ENCODE peak calls at places on chromosomes 6 and 20, in ten cellular contexts. One of them, this sample, is unnamed.

GRCh38 chr6:447381-448165 is 56.0 kb downstream of the IRF4 start:
- DNase-seq in GM12865: no peak
- DNase-seq in AG09319: no peak
- DNase-seq in activated CD4-positive, alpha-beta memory T cell treated with anti-CD3 and anti-CD28 coated beads for 36 hours: peak
- DNase-seq in IMR-90: no peak
- DNase-seq in HTR-8/SVneo: no peak
- DNase-seq in NAMALWA: no peak
- DNase-seq in NCI-H2081: no peak
- DNase-seq in NCI-H69: no peak
- DNase-seq in stimulated activated naive CD8-positive, alpha-beta T cell treated with anti-CD3 and anti-CD28 coated beads, Interleukin-15, amount 100 ng/mL, for 72 hours: peak
- DNase-seq in this sample: no peak

GRCh38 chr20:44946266-44946852 is 13.8 kb downstream of the TOMM34 start:
- DNase-seq in NCI-H69: no peak
- DNase-seq in IMR-90: peak
- DNase-seq in GM12865: no peak
- DNase-seq in AG09319: no peak
- DNase-seq in stimulated activated naive CD8-positive, alpha-beta T cell treated with anti-CD3 and anti-CD28 coated beads, Interleukin-15, amount 100 ng/mL, for 72 hours: no peak
- DNase-seq in NAMALWA: no peak
- DNase-seq in activated CD4-positive, alpha-beta memory T cell treated with anti-CD3 and anti-CD28 coated beads for 36 hours: no peak
- DNase-seq in HTR-8/SVneo: no peak
- DNase-seq in NCI-H2081: no peak
- DNase-seq in this sample: no peak

GRCh38 chr20:38270869-38271608 is 10.5 kb upstream of the KIAA1755 start:
- DNase-seq in HTR-8/SVneo: peak
- DNase-seq in IMR-90: peak
- DNase-seq in activated CD4-positive, alpha-beta memory T cell treated with anti-CD3 and anti-CD28 coated beads for 36 hours: no peak
- DNase-seq in NAMALWA: no peak
- DNase-seq in AG09319: peak
- DNase-seq in NCI-H69: no peak
- DNase-seq in stimulated activated naive CD8-positive, alpha-beta T cell treated with anti-CD3 and anti-CD28 coated beads, Interleukin-15, amount 100 ng/mL, for 72 hours: no peak
- DNase-seq in NCI-H2081: no peak
- DNase-seq in GM12865: no peak
- DNase-seq in this sample: peak

GRCh38 chr6:29674008-29674407 is 6.9 kb downstream of the ZFP57 start:
- DNase-seq in NCI-H2081: no peak
- DNase-seq in activated CD4-positive, alpha-beta memory T cell treated with anti-CD3 and anti-CD28 coated beads for 36 hours: no peak
- DNase-seq in GM12865: no peak
- DNase-seq in NCI-H69: no peak
- DNase-seq in NAMALWA: no peak
- DNase-seq in IMR-90: no peak
- DNase-seq in HTR-8/SVneo: no peak
- DNase-seq in stimulated activated naive CD8-positive, alpha-beta T cell treated with anti-CD3 and anti-CD28 coated beads, Interleukin-15, amount 100 ng/mL, for 72 hours: no peak
- DNase-seq in AG09319: no peak
- DNase-seq in this sample: no peak

GRCh38 chr6:52929321-52930164 is 20.0 kb upstream of the GSTA3 start:
- DNase-seq in IMR-90: peak
- DNase-seq in stimulated activated naive CD8-positive, alpha-beta T cell treated with anti-CD3 and anti-CD28 coated beads, Interleukin-15, amount 100 ng/mL, for 72 hours: no peak
- DNase-seq in HTR-8/SVneo: peak
- DNase-seq in activated CD4-positive, alpha-beta memory T cell treated with anti-CD3 and anti-CD28 coated beads for 36 hours: no peak
- DNase-seq in GM12865: no peak
- DNase-seq in NCI-H69: peak
- DNase-seq in NAMALWA: no peak
- DNase-seq in AG09319: no peak
- DNase-seq in NCI-H2081: no peak
- DNase-seq in this sample: peak

GRCh38 chr20:6381887-6382286 is 259.1 kb upstream of the FERMT1 start:
- DNase-seq in activated CD4-positive, alpha-beta memory T cell treated with anti-CD3 and anti-CD28 coated beads for 36 hours: no peak
- DNase-seq in NCI-H69: peak
- DNase-seq in NAMALWA: no peak
- DNase-seq in GM12865: no peak
- DNase-seq in AG09319: no peak
- DNase-seq in HTR-8/SVneo: no peak
- DNase-seq in NCI-H2081: no peak
- DNase-seq in IMR-90: peak
- DNase-seq in stimulated activated naive CD8-positive, alpha-beta T cell treated with anti-CD3 and anti-CD28 coated beads, Interleukin-15, amount 100 ng/mL, for 72 hours: no peak
- DNase-seq in this sample: no peak

GRCh38 chr20:821083-822065 is 12.1 kb upstream of the FAM110A start:
- DNase-seq in NCI-H69: no peak
- DNase-seq in activated CD4-positive, alpha-beta memory T cell treated with anti-CD3 and anti-CD28 coated beads for 36 hours: no peak
- DNase-seq in HTR-8/SVneo: no peak
- DNase-seq in stimulated activated naive CD8-positive, alpha-beta T cell treated with anti-CD3 and anti-CD28 coated beads, Interleukin-15, amount 100 ng/mL, for 72 hours: no peak
- DNase-seq in GM12865: no peak
- DNase-seq in AG09319: no peak
- DNase-seq in NAMALWA: no peak
- DNase-seq in NCI-H2081: no peak
- DNase-seq in IMR-90: no peak
- DNase-seq in this sample: peak

GRCh38 chr6:15449001-15449400 is 203.1 kb downstream of the JARID2 start:
- DNase-seq in HTR-8/SVneo: no peak
- DNase-seq in IMR-90: no peak
- DNase-seq in GM12865: no peak
- DNase-seq in AG09319: no peak
- DNase-seq in activated CD4-positive, alpha-beta memory T cell treated with anti-CD3 and anti-CD28 coated beads for 36 hours: no peak
- DNase-seq in stimulated activated naive CD8-positive, alpha-beta T cell treated with anti-CD3 and anti-CD28 coated beads, Interleukin-15, amount 100 ng/mL, for 72 hours: no peak
- DNase-seq in NCI-H69: no peak
- DNase-seq in NCI-H2081: no peak
- DNase-seq in NAMALWA: no peak
- DNase-seq in this sample: no peak

GRCh38 chr6:154993026-154993425 is 2.1 kb upstream of the TIAM2 start:
- DNase-seq in NAMALWA: no peak
- DNase-seq in NCI-H2081: no peak
- DNase-seq in IMR-90: no peak
- DNase-seq in activated CD4-positive, alpha-beta memory T cell treated with anti-CD3 and anti-CD28 coated beads for 36 hours: no peak
- DNase-seq in stimulated activated naive CD8-positive, alpha-beta T cell treated with anti-CD3 and anti-CD28 coated beads, Interleukin-15, amount 100 ng/mL, for 72 hours: no peak
- DNase-seq in AG09319: no peak
- DNase-seq in NCI-H69: no peak
- DNase-seq in GM12865: no peak
- DNase-seq in HTR-8/SVneo: no peak
- DNase-seq in this sample: no peak

GRCh38 chr20:62377615-62378085 is 9.3 kb upstream of the RPS21 start:
- DNase-seq in HTR-8/SVneo: no peak
- DNase-seq in IMR-90: no peak
- DNase-seq in NAMALWA: no peak
- DNase-seq in NCI-H2081: no peak
- DNase-seq in GM12865: no peak
- DNase-seq in activated CD4-positive, alpha-beta memory T cell treated with anti-CD3 and anti-CD28 coated beads for 36 hours: no peak
- DNase-seq in stimulated activated naive CD8-positive, alpha-beta T cell treated with anti-CD3 and anti-CD28 coated beads, Interleukin-15, amount 100 ng/mL, for 72 hours: no peak
- DNase-seq in NCI-H69: peak
- DNase-seq in AG09319: no peak
- DNase-seq in this sample: no peak

GRCh38 chr6:163419413-163420314 is 5.1 kb downstream of the QKI start:
- DNase-seq in activated CD4-positive, alpha-beta memory T cell treated with anti-CD3 and anti-CD28 coated beads for 36 hours: no peak
- DNase-seq in stimulated activated naive CD8-positive, alpha-beta T cell treated with anti-CD3 and anti-CD28 coated beads, Interleukin-15, amount 100 ng/mL, for 72 hours: no peak
- DNase-seq in NCI-H2081: no peak
- DNase-seq in GM12865: peak
- DNase-seq in NAMALWA: no peak
- DNase-seq in AG09319: peak
- DNase-seq in NCI-H69: no peak
- DNase-seq in HTR-8/SVneo: no peak
- DNase-seq in IMR-90: peak
- DNase-seq in this sample: no peak

GRCh38 chr6:100116409-100117194 is 122.6 kb upstream of the MCHR2 start:
- DNase-seq in IMR-90: peak
- DNase-seq in activated CD4-positive, alpha-beta memory T cell treated with anti-CD3 and anti-CD28 coated beads for 36 hours: peak
- DNase-seq in stimulated activated naive CD8-positive, alpha-beta T cell treated with anti-CD3 and anti-CD28 coated beads, Interleukin-15, amount 100 ng/mL, for 72 hours: peak
- DNase-seq in AG09319: peak
- DNase-seq in NAMALWA: peak
- DNase-seq in GM12865: peak
- DNase-seq in HTR-8/SVneo: peak
- DNase-seq in NCI-H2081: peak
- DNase-seq in NCI-H69: peak
- DNase-seq in this sample: no peak

GRCh38 chr6:12993283-12993898 is 276.8 kb downstream of the PHACTR1 start:
- DNase-seq in GM12865: no peak
- DNase-seq in NCI-H2081: no peak
- DNase-seq in stimulated activated naive CD8-positive, alpha-beta T cell treated with anti-CD3 and anti-CD28 coated beads, Interleukin-15, amount 100 ng/mL, for 72 hours: no peak
- DNase-seq in IMR-90: no peak
- DNase-seq in NCI-H69: no peak
- DNase-seq in HTR-8/SVneo: no peak
- DNase-seq in activated CD4-positive, alpha-beta memory T cell treated with anti-CD3 and anti-CD28 coated beads for 36 hours: no peak
- DNase-seq in NAMALWA: no peak
- DNase-seq in AG09319: no peak
- DNase-seq in this sample: no peak

GRCh38 chr6:33075568-33076405 is at the start of gene HLA-DPB1:
- DNase-seq in IMR-90: peak
- DNase-seq in NCI-H69: no peak
- DNase-seq in GM12865: peak
- DNase-seq in NAMALWA: peak
- DNase-seq in HTR-8/SVneo: peak
- DNase-seq in AG09319: no peak
- DNase-seq in activated CD4-positive, alpha-beta memory T cell treated with anti-CD3 and anti-CD28 coated beads for 36 hours: no peak
- DNase-seq in stimulated activated naive CD8-positive, alpha-beta T cell treated with anti-CD3 and anti-CD28 coated beads, Interleukin-15, amount 100 ng/mL, for 72 hours: peak
- DNase-seq in NCI-H2081: peak
- DNase-seq in this sample: peak

GRCh38 chr6:21037453-21037852 is 503.2 kb downstream of the CDKAL1 start:
- DNase-seq in IMR-90: no peak
- DNase-seq in NAMALWA: no peak
- DNase-seq in activated CD4-positive, alpha-beta memory T cell treated with anti-CD3 and anti-CD28 coated beads for 36 hours: no peak
- DNase-seq in GM12865: peak
- DNase-seq in AG09319: no peak
- DNase-seq in stimulated activated naive CD8-positive, alpha-beta T cell treated with anti-CD3 and anti-CD28 coated beads, Interleukin-15, amount 100 ng/mL, for 72 hours: no peak
- DNase-seq in NCI-H69: peak
- DNase-seq in HTR-8/SVneo: no peak
- DNase-seq in NCI-H2081: no peak
- DNase-seq in this sample: no peak

GRCh38 chr6:133814797-133815196 is 74.1 kb upstream of the TCF21 start:
- DNase-seq in activated CD4-positive, alpha-beta memory T cell treated with anti-CD3 and anti-CD28 coated beads for 36 hours: peak
- DNase-seq in stimulated activated naive CD8-positive, alpha-beta T cell treated with anti-CD3 and anti-CD28 coated beads, Interleukin-15, amount 100 ng/mL, for 72 hours: peak
- DNase-seq in IMR-90: peak
- DNase-seq in HTR-8/SVneo: no peak
- DNase-seq in NAMALWA: no peak
- DNase-seq in NCI-H2081: no peak
- DNase-seq in GM12865: no peak
- DNase-seq in AG09319: no peak
- DNase-seq in NCI-H69: no peak
- DNase-seq in this sample: no peak

GRCh38 chr6:52317841-52318581 is 33.5 kb upstream of the MCM3 start:
- DNase-seq in NCI-H69: peak
- DNase-seq in stimulated activated naive CD8-positive, alpha-beta T cell treated with anti-CD3 and anti-CD28 coated beads, Interleukin-15, amount 100 ng/mL, for 72 hours: no peak
- DNase-seq in AG09319: no peak
- DNase-seq in GM12865: peak
- DNase-seq in NCI-H2081: no peak
- DNase-seq in HTR-8/SVneo: peak
- DNase-seq in IMR-90: peak
- DNase-seq in activated CD4-positive, alpha-beta memory T cell treated with anti-CD3 and anti-CD28 coated beads for 36 hours: no peak
- DNase-seq in NAMALWA: peak
- DNase-seq in this sample: peak

GRCh38 chr6:86937219-86938079 is at the start of gene HTR1E:
- DNase-seq in AG09319: no peak
- DNase-seq in IMR-90: peak
- DNase-seq in NCI-H2081: peak
- DNase-seq in activated CD4-positive, alpha-beta memory T cell treated with anti-CD3 and anti-CD28 coated beads for 36 hours: peak
- DNase-seq in NCI-H69: peak
- DNase-seq in stimulated activated naive CD8-positive, alpha-beta T cell treated with anti-CD3 and anti-CD28 coated beads, Interleukin-15, amount 100 ng/mL, for 72 hours: peak
- DNase-seq in HTR-8/SVneo: peak
- DNase-seq in GM12865: peak
- DNase-seq in NAMALWA: peak
- DNase-seq in this sample: peak

GRCh38 chr6:116945809-116946208 is 68.8 kb downstream of the RFX6 start:
- DNase-seq in stimulated activated naive CD8-positive, alpha-beta T cell treated with anti-CD3 and anti-CD28 coated beads, Interleukin-15, amount 100 ng/mL, for 72 hours: no peak
- DNase-seq in GM12865: no peak
- DNase-seq in activated CD4-positive, alpha-beta memory T cell treated with anti-CD3 and anti-CD28 coated beads for 36 hours: no peak
- DNase-seq in NCI-H2081: no peak
- DNase-seq in HTR-8/SVneo: no peak
- DNase-seq in IMR-90: no peak
- DNase-seq in AG09319: no peak
- DNase-seq in NAMALWA: no peak
- DNase-seq in NCI-H69: no peak
- DNase-seq in this sample: no peak

GRCh38 chr6:26045046-26045938 is 41.9 kb upstream of the HFE start:
- DNase-seq in activated CD4-positive, alpha-beta memory T cell treated with anti-CD3 and anti-CD28 coated beads for 36 hours: peak
- DNase-seq in GM12865: peak
- DNase-seq in NAMALWA: peak
- DNase-seq in stimulated activated naive CD8-positive, alpha-beta T cell treated with anti-CD3 and anti-CD28 coated beads, Interleukin-15, amount 100 ng/mL, for 72 hours: peak
- DNase-seq in NCI-H2081: no peak
- DNase-seq in AG09319: peak
- DNase-seq in HTR-8/SVneo: peak
- DNase-seq in NCI-H69: no peak
- DNase-seq in IMR-90: peak
- DNase-seq in this sample: peak

GRCh38 chr6:22248513-22249308 is 48.1 kb downstream of the PRL start:
- DNase-seq in activated CD4-positive, alpha-beta memory T cell treated with anti-CD3 and anti-CD28 coated beads for 36 hours: no peak
- DNase-seq in NAMALWA: no peak
- DNase-seq in HTR-8/SVneo: peak
- DNase-seq in stimulated activated naive CD8-positive, alpha-beta T cell treated with anti-CD3 and anti-CD28 coated beads, Interleukin-15, amount 100 ng/mL, for 72 hours: no peak
- DNase-seq in AG09319: no peak
- DNase-seq in NCI-H69: peak
- DNase-seq in NCI-H2081: no peak
- DNase-seq in GM12865: no peak
- DNase-seq in IMR-90: peak
- DNase-seq in this sample: peak

GRCh38 chr6:111709615-111710398 is 104.1 kb upstream of the TRAF3IP2 start:
- DNase-seq in IMR-90: peak
- DNase-seq in GM12865: peak
- DNase-seq in AG09319: peak
- DNase-seq in NCI-H69: peak
- DNase-seq in stimulated activated naive CD8-positive, alpha-beta T cell treated with anti-CD3 and anti-CD28 coated beads, Interleukin-15, amount 100 ng/mL, for 72 hours: peak
- DNase-seq in NCI-H2081: peak
- DNase-seq in HTR-8/SVneo: peak
- DNase-seq in NAMALWA: peak
- DNase-seq in activated CD4-positive, alpha-beta memory T cell treated with anti-CD3 and anti-CD28 coated beads for 36 hours: peak
- DNase-seq in this sample: peak